ENCODE peak calls at places on chromosome 15, in five cellular contexts. X, V, C, H and B are unnamed samples.

GRCh38 chr15:78726870-78727551 is 84.3 kb downstream of the ADAMTS7 start:
- DNase-seq in X (peak), V (peak), C (no peak), H (no peak), B (peak)

GRCh38 chr15:51621917-51622268 is 678 bp downstream of the DMXL2 start:
- DNase-seq in X (peak), V (peak), C (peak), H (no peak), B (peak)

GRCh38 chr15:62981071-62981470 is 61.5 kb upstream of the TPM1 start:
- DNase-seq in X (no peak), V (no peak), C (no peak), H (no peak), B (no peak)

GRCh38 chr15:62464705-62465104 is 299.6 kb upstream of the C2CD4B start:
- DNase-seq in X (no peak), V (peak), C (no peak), H (no peak), B (no peak)

GRCh38 chr15:40310001-40310959 is 2.5 kb upstream of the PLCB2 start:
- DNase-seq in X (peak), V (peak), C (no peak), H (no peak), B (peak)

GRCh38 chr15:98858610-98859023 is 149.0 kb downstream of the PGPEP1L start:
- DNase-seq in X (no peak), V (no peak), C (no peak), H (no peak), B (no peak)

GRCh38 chr15:31024979-31025378 is 33.6 kb upstream of the MTMR10 start:
- DNase-seq in X (no peak), V (peak), C (no peak), H (no peak), B (peak)

GRCh38 chr15:55872471-55872870 is 120.9 kb downstream of the NEDD4 start:
- DNase-seq in X (no peak), V (no peak), C (no peak), H (no peak), B (no peak)

GRCh38 chr15:100958326-100959065 is 39.3 kb downstream of the LRRK1 start:
- DNase-seq in X (no peak), V (peak), C (no peak), H (no peak), B (peak)

GRCh38 chr15:46556559-46556958 is 921.7 kb downstream of the SQOR start:
- DNase-seq in X (no peak), V (no peak), C (no peak), H (no peak), B (no peak)

GRCh38 chr15:43093026-43093425 is 12.8 kb downstream of the UBR1 start:
- DNase-seq in X (no peak), V (peak), C (no peak), H (no peak), B (peak)

GRCh38 chr15:91891788-91892187 is 38.3 kb downstream of the SLCO3A1 start:
- DNase-seq in X (no peak), V (no peak), C (no peak), H (no peak), B (no peak)

GRCh38 chr15:56261854-56262509 is 18.3 kb upstream of the RFX7 start:
- DNase-seq in X (no peak), V (no peak), C (no peak), H (no peak), B (no peak)

GRCh38 chr15:48112242-48112641 is 8.5 kb upstream of the SLC24A5 start:
- DNase-seq in X (peak), V (peak), C (peak), H (peak), B (peak)

GRCh38 chr15:68552344-68552743 is 26.4 kb upstream of the CORO2B start:
- DNase-seq in X (no peak), V (no peak), C (no peak), H (no peak), B (no peak)

GRCh38 chr15:84831028-84831427 is 13.9 kb downstream of the ALPK3 start:
- DNase-seq in X (no peak), V (no peak), C (no peak), H (no peak), B (no peak)

GRCh38 chr15:94295275-94295674 is 63.9 kb downstream of the MCTP2 start:
- DNase-seq in X (no peak), V (no peak), C (no peak), H (no peak), B (no peak)

GRCh38 chr15:66928101-66928500 is 137.3 kb upstream of the SMAD3 start:
- DNase-seq in X (no peak), V (no peak), C (no peak), H (no peak), B (no peak)

GRCh38 chr15:60301024-60301423 is 96.8 kb downstream of the ANXA2 start:
- DNase-seq in X (no peak), V (no peak), C (no peak), H (no peak), B (no peak)

GRCh38 chr15:36498401-36498800 is 81.0 kb upstream of the CDIN1 start:
- DNase-seq in X (no peak), V (no peak), C (no peak), H (no peak), B (no peak)

GRCh38 chr15:43183270-43183669 is 1.9 kb upstream of the CCNDBP1 start:
- DNase-seq in X (no peak), V (no peak), C (no peak), H (no peak), B (no peak)

GRCh38 chr15:85543741-85544155 is 163.3 kb downstream of the AKAP13 start:
- DNase-seq in X (peak), V (no peak), C (no peak), H (peak), B (no peak)

GRCh38 chr15:80437492-80437891 is 33.3 kb downstream of the ARNT2 start:
- DNase-seq in X (no peak), V (no peak), C (no peak), H (no peak), B (no peak)

GRCh38 chr15:43913941-43914340 is 87.1 kb downstream of the WDR76 start:
- DNase-seq in X (no peak), V (no peak), C (no peak), H (no peak), B (no peak)

GRCh38 chr15:66788024-66788423 is 86.0 kb downstream of the SMAD6 start:
- DNase-seq in X (no peak), V (no peak), C (no peak), H (no peak), B (no peak)

GRCh38 chr15:100713163-100713867 is 110.9 kb downstream of the ASB7 start:
- DNase-seq in X (peak), V (peak), C (no peak), H (no peak), B (peak)

GRCh38 chr15:82173108-82173507 is 89.4 kb downstream of the EFL1 start:
- DNase-seq in X (no peak), V (no peak), C (no peak), H (no peak), B (no peak)
- H2BK12ac ChIP-seq in X (no peak), V (no peak), C (no peak), H (no peak), B (no peak)

GRCh38 chr15:45115312-45115820 is 1.2 kb downstream of the DUOXA2 start:
- DNase-seq in X (no peak), V (no peak), C (no peak), H (no peak), B (no peak)

GRCh38 chr15:45116006-45116481 is 1.9 kb downstream of the DUOXA2 start:
- DNase-seq in X (no peak), V (no peak), C (no peak), H (no peak), B (no peak)

GRCh38 chr15:45118131-45118588 is 4.0 kb downstream of the DUOXA2 start:
- DNase-seq in X (peak), V (peak), C (peak), H (peak), B (peak)

GRCh38 chr15:45117327-45118130 is 3.4 kb downstream of the DUOXA2 start:
- DNase-seq in X (no peak), V (no peak), C (no peak), H (no peak), B (no peak)

DNA sequence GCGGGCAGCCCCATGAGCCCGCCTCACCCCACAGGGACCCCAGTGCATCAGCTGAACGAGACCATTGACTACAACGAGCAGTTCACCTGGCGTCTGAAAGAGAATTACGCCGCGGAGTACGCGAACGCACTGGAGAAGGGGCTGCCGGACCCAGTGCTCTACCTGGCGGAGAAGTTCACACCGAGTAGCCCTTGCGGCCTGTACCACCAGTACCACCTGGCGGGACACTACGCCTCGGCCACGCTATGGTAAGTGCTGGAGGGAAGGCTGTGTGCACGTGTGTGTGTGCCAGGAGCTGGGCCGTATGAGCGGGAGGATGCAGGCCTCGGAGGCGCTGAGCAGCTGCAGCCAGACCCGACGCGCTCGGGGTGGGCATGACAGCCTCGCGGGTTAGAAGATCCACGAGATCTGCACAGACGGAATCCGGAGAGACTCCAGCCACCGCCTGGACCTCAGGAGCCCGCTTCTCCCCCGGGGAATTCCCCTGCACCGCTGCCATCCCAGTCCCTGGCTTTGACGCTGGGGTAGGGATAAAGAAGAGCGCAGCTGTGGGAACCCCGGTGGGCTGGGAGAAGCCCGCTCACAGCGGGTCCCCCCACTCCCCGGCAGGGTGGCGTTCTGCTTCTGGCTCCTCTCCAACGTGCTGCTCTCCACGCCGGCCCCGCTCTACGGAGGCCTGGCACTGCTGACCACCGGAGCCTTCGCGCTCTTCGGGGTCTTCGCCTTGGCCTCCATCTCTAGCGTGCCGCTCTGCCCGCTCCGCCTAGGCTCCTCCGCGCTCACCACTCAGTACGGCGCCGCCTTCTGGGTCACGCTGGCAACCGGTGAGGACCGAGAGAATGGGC is 2.6 kb downstream of the DUOXA2 start:
- DNase-seq in X (no peak), V (no peak), C (no peak), H (no peak), B (peak)
- H2BK12ac ChIP-seq in X (no peak), V (no peak), C (no peak), H (no peak), B (no peak)

DNA sequence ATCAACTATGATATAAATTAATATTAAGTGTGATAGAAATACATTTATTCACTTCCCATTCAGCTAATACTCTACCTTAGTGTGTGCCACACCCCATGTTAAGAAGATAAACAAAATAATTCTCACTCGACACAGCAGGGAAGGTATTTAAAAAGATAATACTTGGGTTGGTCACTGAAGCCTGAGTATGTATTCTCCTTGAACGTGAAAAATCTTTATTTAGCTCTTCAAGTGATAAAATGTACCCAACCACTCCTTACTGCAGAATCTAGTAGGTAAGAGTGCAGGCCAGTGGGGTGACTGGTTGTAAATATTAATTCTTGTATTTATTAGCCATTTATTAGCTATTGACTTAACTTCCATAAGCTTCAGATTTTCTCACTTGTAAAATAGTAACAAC is 372.7 kb upstream of the THBS1 start:
- DNase-seq in X (no peak), V (no peak), C (no peak), H (no peak), B (no peak)
- H2BK12ac ChIP-seq in X (no peak), V (no peak), C (no peak), H (no peak), B (no peak)

DNA sequence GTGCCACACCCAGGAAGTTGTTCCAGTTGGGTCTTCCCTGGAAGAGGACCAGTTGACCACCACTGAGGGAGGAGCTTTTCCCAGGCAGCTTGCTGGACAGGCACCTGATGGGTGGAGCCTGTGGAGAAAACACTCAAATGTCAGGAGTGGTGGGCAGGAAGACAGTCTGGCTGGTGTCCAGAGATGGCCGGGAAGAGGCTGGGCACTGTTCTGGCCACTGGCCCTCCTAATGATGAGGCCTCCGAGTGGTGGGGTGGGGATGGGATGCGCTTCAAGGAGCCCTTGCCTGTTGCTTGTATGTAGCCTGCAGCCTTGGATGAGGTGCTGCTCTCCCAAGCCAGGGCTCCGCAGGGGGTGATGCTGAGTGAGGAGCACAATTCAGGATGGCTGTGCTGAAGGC is 12.3 kb downstream of the PLEKHO2 start:
- DNase-seq in X (peak), V (no peak), C (no peak), H (no peak), B (no peak)
- H2BK12ac ChIP-seq in X (no peak), V (no peak), C (no peak), H (no peak), B (no peak)

GRCh38 chr15:74408385-74408784 is 25.4 kb downstream of the SEMA7A start:
- DNase-seq in X (no peak), V (no peak), C (no peak), H (no peak), B (no peak)

GRCh38 chr15:74410502-74410901 is 23.3 kb downstream of the SEMA7A start:
- DNase-seq in X (no peak), V (no peak), C (no peak), H (no peak), B (no peak)

GRCh38 chr15:74409225-74409624 is 24.5 kb downstream of the SEMA7A start:
- DNase-seq in X (no peak), V (no peak), C (no peak), H (no peak), B (no peak)

GRCh38 chr15:74406992-74407705 is 26.6 kb downstream of the SEMA7A start:
- DNase-seq in X (no peak), V (peak), C (peak), H (no peak), B (peak)

GRCh38 chr15:74408815-74409214 is 24.9 kb downstream of the SEMA7A start:
- DNase-seq in X (no peak), V (no peak), C (no peak), H (no peak), B (no peak)
- H2BK12ac ChIP-seq in X (no peak), V (no peak), C (peak), H (no peak), B (no peak)

DNA sequence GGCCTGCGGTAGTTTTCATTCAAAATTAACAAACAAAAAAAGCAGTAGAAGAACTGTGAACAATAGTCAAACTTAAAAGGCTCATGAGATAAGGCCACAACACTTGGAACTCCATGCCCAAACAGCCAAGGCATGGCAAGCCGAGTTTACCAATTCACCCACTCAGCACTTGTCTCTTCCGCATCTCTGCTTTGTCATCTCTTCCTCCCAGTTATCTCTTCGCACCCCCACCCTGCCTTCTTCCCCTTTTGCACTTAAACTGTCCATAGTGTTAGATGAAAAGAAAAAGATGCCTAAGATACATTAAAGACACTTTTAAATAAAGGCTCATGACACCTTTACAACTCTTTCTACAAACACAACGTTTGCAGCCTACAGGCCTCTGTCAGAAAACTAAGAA is 11.1 kb downstream of the TLE3 start:
- DNase-seq in X (no peak), V (no peak), C (no peak), H (no peak), B (no peak)
- H2BK12ac ChIP-seq in X (no peak), V (no peak), C (no peak), H (no peak), B (no peak)

GRCh38 chr15:64132217-64132616 is 19.3 kb upstream of the SNX22 start:
- DNase-seq in X (no peak), V (no peak), C (no peak), H (no peak), B (no peak)
- H2BK12ac ChIP-seq in X (no peak), V (no peak), C (no peak), H (no peak), B (no peak)

DNA sequence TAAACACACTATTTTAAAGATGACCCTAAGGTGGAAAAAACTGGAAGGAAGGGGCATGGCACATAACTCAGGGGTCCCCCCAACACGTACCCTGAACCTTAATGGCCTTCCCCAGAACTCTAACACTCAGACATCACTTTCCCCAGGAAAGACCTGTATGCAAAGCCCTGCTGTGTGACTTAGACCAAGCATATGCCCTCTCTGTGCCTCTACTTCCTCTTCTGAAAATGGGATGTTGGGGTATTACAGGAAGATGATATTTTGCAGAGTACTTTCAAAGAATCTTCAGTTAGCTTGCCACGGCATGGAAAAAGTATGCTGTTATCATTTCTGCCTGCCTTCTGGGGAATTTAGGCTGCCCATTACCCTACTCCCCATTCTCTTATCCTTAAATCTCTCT is 7.2 kb upstream of the INSYN1 start:
- DNase-seq in X (no peak), V (no peak), C (no peak), H (no peak), B (no peak)
- H2BK12ac ChIP-seq in X (no peak), V (no peak), C (no peak), H (no peak), B (no peak)

GRCh38 chr15:28124841-28125240 is 25.7 kb upstream of the OCA2 start:
- DNase-seq in X (no peak), V (no peak), C (no peak), H (no peak), B (no peak)
- H2BK12ac ChIP-seq in X (no peak), V (no peak), C (no peak), H (no peak), B (no peak)